ENCODE peak calls at places on chromosomes 11 and 22, in six cellular contexts. One of them, this sample, is unnamed.

GRCh38 chr11:2205214-2205770 is 33.7 kb upstream of the TH start:
- DNase-seq in Kasumi-1: no peak
- DNase-seq in central memory CD8-positive, alpha-beta T cell: no peak
- DNase-seq in left ventricle myocardium inferior: no peak
- DNase-seq in stimulated activated effector memory CD8-positive, alpha-beta T cell treated with anti-CD3 and anti-CD28 coated beads, Interleukin-12 subunit alpha, Interleukin-12 subunit beta, amount 100 ng/mL, for 72 hours: no peak
- DNase-seq in DMS53: no peak
- DNase-seq in this sample: peak

GRCh38 chr11:68867067-68867466 is 25.4 kb upstream of the CPT1A start:
- DNase-seq in Kasumi-1: no peak
- DNase-seq in central memory CD8-positive, alpha-beta T cell: no peak
- DNase-seq in left ventricle myocardium inferior: no peak
- DNase-seq in stimulated activated effector memory CD8-positive, alpha-beta T cell treated with anti-CD3 and anti-CD28 coated beads, Interleukin-12 subunit alpha, Interleukin-12 subunit beta, amount 100 ng/mL, for 72 hours: no peak
- DNase-seq in DMS53: no peak
- DNase-seq in this sample: no peak

GRCh38 chr11:61023086-61024035 is 51.9 kb downstream of the CD6 start:
- DNase-seq in Kasumi-1: no peak
- DNase-seq in central memory CD8-positive, alpha-beta T cell: peak
- DNase-seq in left ventricle myocardium inferior: no peak
- DNase-seq in stimulated activated effector memory CD8-positive, alpha-beta T cell treated with anti-CD3 and anti-CD28 coated beads, Interleukin-12 subunit alpha, Interleukin-12 subunit beta, amount 100 ng/mL, for 72 hours: no peak
- DNase-seq in DMS53: peak
- DNase-seq in this sample: no peak

GRCh38 chr11:29448246-29448877 is 568.5 kb downstream of the KCNA4 start:
- DNase-seq in Kasumi-1: peak
- DNase-seq in central memory CD8-positive, alpha-beta T cell: no peak
- DNase-seq in left ventricle myocardium inferior: no peak
- DNase-seq in stimulated activated effector memory CD8-positive, alpha-beta T cell treated with anti-CD3 and anti-CD28 coated beads, Interleukin-12 subunit alpha, Interleukin-12 subunit beta, amount 100 ng/mL, for 72 hours: no peak
- DNase-seq in DMS53: peak
- DNase-seq in this sample: no peak

GRCh38 chr22:37657590-37658132 is 862 bp upstream of the PDXP start:
- DNase-seq in Kasumi-1: peak
- DNase-seq in central memory CD8-positive, alpha-beta T cell: no peak
- DNase-seq in left ventricle myocardium inferior: no peak
- DNase-seq in stimulated activated effector memory CD8-positive, alpha-beta T cell treated with anti-CD3 and anti-CD28 coated beads, Interleukin-12 subunit alpha, Interleukin-12 subunit beta, amount 100 ng/mL, for 72 hours: no peak
- DNase-seq in DMS53: peak
- DNase-seq in this sample: no peak

GRCh38 chr22:35630891-35631290 is 13.8 kb upstream of the MB start:
- DNase-seq in Kasumi-1: no peak
- DNase-seq in central memory CD8-positive, alpha-beta T cell: no peak
- DNase-seq in left ventricle myocardium inferior: no peak
- DNase-seq in stimulated activated effector memory CD8-positive, alpha-beta T cell treated with anti-CD3 and anti-CD28 coated beads, Interleukin-12 subunit alpha, Interleukin-12 subunit beta, amount 100 ng/mL, for 72 hours: no peak
- DNase-seq in DMS53: no peak
- DNase-seq in this sample: no peak

GRCh38 chr11:679271-680207 is 15.5 kb downstream of the DEAF1 start:
- DNase-seq in Kasumi-1: no peak
- DNase-seq in central memory CD8-positive, alpha-beta T cell: no peak
- DNase-seq in left ventricle myocardium inferior: no peak
- DNase-seq in stimulated activated effector memory CD8-positive, alpha-beta T cell treated with anti-CD3 and anti-CD28 coated beads, Interleukin-12 subunit alpha, Interleukin-12 subunit beta, amount 100 ng/mL, for 72 hours: no peak
- DNase-seq in DMS53: no peak
- DNase-seq in this sample: no peak

GRCh38 chr11:64504999-64505398 is 86.0 kb upstream of the SLC22A12 start:
- DNase-seq in Kasumi-1: no peak
- DNase-seq in central memory CD8-positive, alpha-beta T cell: no peak
- DNase-seq in left ventricle myocardium inferior: no peak
- DNase-seq in stimulated activated effector memory CD8-positive, alpha-beta T cell treated with anti-CD3 and anti-CD28 coated beads, Interleukin-12 subunit alpha, Interleukin-12 subunit beta, amount 100 ng/mL, for 72 hours: no peak
- DNase-seq in DMS53: no peak
- DNase-seq in this sample: no peak

GRCh38 chr22:50175921-50176849 is 5.7 kb downstream of the PANX2 start:
- DNase-seq in Kasumi-1: no peak
- DNase-seq in central memory CD8-positive, alpha-beta T cell: no peak
- DNase-seq in left ventricle myocardium inferior: no peak
- DNase-seq in stimulated activated effector memory CD8-positive, alpha-beta T cell treated with anti-CD3 and anti-CD28 coated beads, Interleukin-12 subunit alpha, Interleukin-12 subunit beta, amount 100 ng/mL, for 72 hours: no peak
- DNase-seq in DMS53: no peak
- DNase-seq in this sample: no peak

GRCh38 chr11:80822248-80822647 is 1381.4 kb upstream of the TENM4 start:
- DNase-seq in Kasumi-1: no peak
- DNase-seq in central memory CD8-positive, alpha-beta T cell: no peak
- DNase-seq in left ventricle myocardium inferior: no peak
- DNase-seq in stimulated activated effector memory CD8-positive, alpha-beta T cell treated with anti-CD3 and anti-CD28 coated beads, Interleukin-12 subunit alpha, Interleukin-12 subunit beta, amount 100 ng/mL, for 72 hours: no peak
- DNase-seq in DMS53: no peak
- DNase-seq in this sample: no peak

GRCh38 chr11:118383657-118384056 is 17.7 kb upstream of the ATP5MG start:
- DNase-seq in Kasumi-1: no peak
- DNase-seq in central memory CD8-positive, alpha-beta T cell: no peak
- DNase-seq in left ventricle myocardium inferior: no peak
- DNase-seq in stimulated activated effector memory CD8-positive, alpha-beta T cell treated with anti-CD3 and anti-CD28 coated beads, Interleukin-12 subunit alpha, Interleukin-12 subunit beta, amount 100 ng/mL, for 72 hours: no peak
- DNase-seq in DMS53: no peak
- DNase-seq in this sample: no peak

GRCh38 chr11:62438641-62439040 is 19.8 kb downstream of the SCGB1A1 start:
- DNase-seq in Kasumi-1: no peak
- DNase-seq in central memory CD8-positive, alpha-beta T cell: no peak
- DNase-seq in left ventricle myocardium inferior: no peak
- DNase-seq in stimulated activated effector memory CD8-positive, alpha-beta T cell treated with anti-CD3 and anti-CD28 coated beads, Interleukin-12 subunit alpha, Interleukin-12 subunit beta, amount 100 ng/mL, for 72 hours: no peak
- DNase-seq in DMS53: no peak
- DNase-seq in this sample: no peak

GRCh38 chr11:17266781-17267180 is 9.8 kb upstream of the NUCB2 start:
- DNase-seq in Kasumi-1: no peak
- DNase-seq in central memory CD8-positive, alpha-beta T cell: no peak
- DNase-seq in left ventricle myocardium inferior: no peak
- DNase-seq in stimulated activated effector memory CD8-positive, alpha-beta T cell treated with anti-CD3 and anti-CD28 coated beads, Interleukin-12 subunit alpha, Interleukin-12 subunit beta, amount 100 ng/mL, for 72 hours: no peak
- DNase-seq in DMS53: no peak
- DNase-seq in this sample: no peak